ENCODE peak calls at places on chromosomes 2 and 18, in nine cellular contexts. S is HepG2, N is spleen, E is sigmoid colon, Y is HCT116, X is GM12891, B is prostate gland, L is GM23338, C is SK-N-MC. K is an unnamed sample.

GRCh38 chr18:61149786-61150185 is 183.4 kb upstream of the CDH20 start:
- DNase-seq in S (no peak), N (no peak), E (no peak), Y (no peak), X (no peak), B (no peak), L (no peak), C (no peak), K (no peak)

GRCh38 chr2:96760036-96760985 is at the start of gene CNNM4:
- DNase-seq in S (peak), N (peak), E (peak), Y (peak), X (peak), B (peak), L (peak), C (no peak), K (peak)

GRCh38 chr2:171688129-171688465 is 828 bp downstream of the DYNC1I2 start:
- DNase-seq in S (no peak), N (no peak), E (no peak), Y (no peak), X (no peak), B (peak), L (no peak), C (no peak), K (no peak)

GRCh38 chr2:227853765-227854271 is 17.6 kb upstream of the DAW1 start:
- DNase-seq in S (no peak), N (no peak), E (no peak), Y (no peak), X (no peak), B (no peak), L (no peak), C (no peak), K (no peak)

GRCh38 chr2:224401641-224402342 is at the start of gene FAM124B:
- DNase-seq in S (no peak), N (peak), E (peak), Y (no peak), X (no peak), B (no peak), L (peak), C (no peak), K (peak)

GRCh38 chr2:225072444-225072843 is 30.2 kb upstream of the DOCK10 start:
- DNase-seq in S (no peak), N (no peak), E (no peak), Y (no peak), X (no peak), B (no peak), L (peak), C (no peak), K (no peak)

GRCh38 chr2:63544017-63544627 is 44.2 kb downstream of the WDPCP start:
- DNase-seq in S (no peak), N (no peak), E (no peak), Y (no peak), X (no peak), B (no peak), L (peak), C (no peak), K (no peak)

GRCh38 chr2:231960810-231961348 is 634 bp upstream of the DIS3L2 start:
- DNase-seq in S (no peak), N (no peak), E (peak), Y (no peak), X (peak), B (no peak), L (no peak), C (no peak), K (no peak)

GRCh38 chr2:120949027-120949956 is 213.6 kb downstream of the GLI2 start:
- DNase-seq in S (peak), N (no peak), E (no peak), Y (no peak), X (no peak), B (no peak), L (peak), C (no peak), K (no peak)

GRCh38 chr2:196454492-196454891 is 185.0 kb upstream of the CCDC150 start:
- DNase-seq in S (no peak), N (no peak), E (no peak), Y (no peak), X (no peak), B (no peak), L (no peak), C (no peak), K (no peak)

GRCh38 chr2:170361359-170361936 is 183.5 kb downstream of the MYO3B start:
- DNase-seq in S (peak), N (no peak), E (no peak), Y (peak), X (no peak), B (peak), L (peak), C (peak), K (peak)

GRCh38 chr2:61266653-61267505 is 104.9 kb downstream of the C2orf74 start:
- DNase-seq in S (peak), N (no peak), E (no peak), Y (no peak), X (no peak), B (no peak), L (no peak), C (no peak), K (no peak)

GRCh38 chr2:205531082-205531481 is 151.2 kb upstream of the NRP2 start:
- DNase-seq in S (no peak), N (no peak), E (no peak), Y (no peak), X (no peak), B (no peak), L (no peak), C (no peak), K (no peak)

GRCh38 chr2:79711098-79711497 is 198.2 kb downstream of the CTNNA2 start:
- DNase-seq in S (no peak), N (no peak), E (no peak), Y (no peak), X (no peak), B (no peak), L (no peak), C (no peak), K (no peak)

GRCh38 chr2:14628906-14629305 is 3.6 kb upstream of the LRATD1 start:
- DNase-seq in S (no peak), N (no peak), E (no peak), Y (no peak), X (no peak), B (peak), L (no peak), C (no peak), K (peak)

GRCh38 chr2:109126501-109126860 is 2.5 kb upstream of the SH3RF3 start:
- DNase-seq in S (no peak), N (no peak), E (no peak), Y (no peak), X (no peak), B (no peak), L (no peak), C (no peak), K (no peak)

GRCh38 chr18:26052497-26052896 is 37.9 kb downstream of the SS18 start:
- DNase-seq in S (no peak), N (no peak), E (no peak), Y (no peak), X (no peak), B (no peak), L (no peak), C (no peak), K (no peak)

GRCh38 chr2:231189171-231189530 is 9.3 kb upstream of the ARMC9 start:
- DNase-seq in S (no peak), N (no peak), E (peak), Y (no peak), X (no peak), B (no peak), L (no peak), C (no peak), K (peak)

GRCh38 chr18:48673456-48674197 is 134.8 kb downstream of the CTIF start:
- DNase-seq in S (no peak), N (peak), E (peak), Y (no peak), X (no peak), B (no peak), L (no peak), C (no peak), K (no peak)

GRCh38 chr2:189439342-189439741 is 1.9 kb upstream of the WDR75 start:
- DNase-seq in S (peak), N (no peak), E (no peak), Y (no peak), X (no peak), B (no peak), L (peak), C (no peak), K (no peak)

GRCh38 chr2:158546412-158547144 is 89.8 kb downstream of the PKP4 start:
- DNase-seq in S (no peak), N (no peak), E (no peak), Y (no peak), X (no peak), B (no peak), L (no peak), C (no peak), K (no peak)

GRCh38 chr2:27018142-27018541 is 14.6 kb upstream of the TMEM214 start:
- DNase-seq in S (no peak), N (no peak), E (no peak), Y (no peak), X (no peak), B (no peak), L (no peak), C (no peak), K (no peak)

DNA sequence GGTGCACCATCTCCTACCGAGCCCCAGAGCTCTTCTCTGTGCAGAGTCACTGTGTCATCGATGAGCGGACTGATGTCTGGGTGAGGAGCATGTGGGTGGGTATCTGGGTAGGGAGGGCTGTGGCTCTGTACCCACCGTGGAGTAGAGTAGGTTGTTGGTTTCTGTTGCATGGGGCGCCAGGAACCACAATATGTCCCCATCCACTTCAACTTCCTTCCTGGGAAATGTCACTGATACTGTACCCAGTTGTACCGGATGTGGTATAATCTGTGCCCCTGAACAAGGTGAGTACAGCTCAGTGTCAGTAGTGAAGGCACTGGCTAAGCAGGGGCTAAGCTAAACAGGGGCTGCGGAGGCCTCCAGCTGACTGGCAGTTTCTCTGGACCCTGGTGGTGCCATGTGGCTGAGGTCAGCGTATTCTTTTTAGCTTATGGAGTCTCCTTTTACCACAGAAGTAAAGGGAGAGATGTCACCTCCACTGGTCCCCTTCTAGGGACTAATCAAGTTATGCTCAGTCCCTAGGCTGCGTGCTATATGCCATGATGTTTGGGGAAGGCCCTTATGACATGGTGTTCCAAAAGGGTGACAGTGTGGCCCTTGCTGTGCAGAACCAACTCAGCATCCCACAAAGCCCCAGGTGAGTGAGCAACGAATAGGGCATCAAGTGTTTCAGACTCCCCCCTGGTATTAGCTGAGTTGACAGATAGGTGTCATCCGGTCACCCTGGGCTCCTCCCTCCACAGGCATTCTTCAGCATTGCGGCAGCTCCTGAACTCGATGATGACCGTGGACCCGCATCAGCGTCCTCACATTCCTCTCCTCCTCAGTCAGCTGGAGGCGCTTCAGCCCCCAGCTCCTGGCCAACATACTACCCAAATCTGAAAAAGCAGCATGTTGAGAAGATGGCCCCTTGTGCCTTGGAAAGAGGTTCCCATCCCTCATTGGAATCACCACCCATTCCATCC is 2.7 kb downstream of the STK16 start:
- DNase-seq in S (no peak), N (peak), E (no peak), Y (no peak), X (no peak), B (no peak), L (peak), C (no peak), K (peak)
- TF ChIP-seq POLR2AphosphoS5 in S (no peak), N (peak), E (no peak), Y (no peak), X (no peak), B (no peak), L (no peak), C (no peak), K (peak)

GRCh38 chr2:45962522-45962921 is 311.0 kb downstream of the PRKCE start:
- DNase-seq in S (no peak), N (no peak), E (peak), Y (peak), X (no peak), B (no peak), L (no peak), C (no peak), K (peak)

GRCh38 chr2:45964945-45965344 is 313.5 kb downstream of the PRKCE start:
- DNase-seq in S (no peak), N (no peak), E (no peak), Y (no peak), X (no peak), B (no peak), L (no peak), C (no peak), K (no peak)

GRCh38 chr2:45963816-45964215 is 312.3 kb downstream of the PRKCE start:
- DNase-seq in S (no peak), N (no peak), E (peak), Y (peak), X (no peak), B (no peak), L (no peak), C (no peak), K (no peak)

GRCh38 chr2:45965841-45966498 is 314.5 kb downstream of the PRKCE start:
- DNase-seq in S (no peak), N (no peak), E (peak), Y (no peak), X (no peak), B (no peak), L (no peak), C (no peak), K (no peak)

GRCh38 chr2:45964226-45964841 is 312.9 kb downstream of the PRKCE start:
- DNase-seq in S (peak), N (peak), E (peak), Y (peak), X (no peak), B (peak), L (no peak), C (peak), K (peak)
- TF ChIP-seq POLR2AphosphoS5 in S (no peak), N (no peak), E (no peak), Y (peak), X (no peak), B (peak), L (no peak), C (no peak), K (no peak)

DNA sequence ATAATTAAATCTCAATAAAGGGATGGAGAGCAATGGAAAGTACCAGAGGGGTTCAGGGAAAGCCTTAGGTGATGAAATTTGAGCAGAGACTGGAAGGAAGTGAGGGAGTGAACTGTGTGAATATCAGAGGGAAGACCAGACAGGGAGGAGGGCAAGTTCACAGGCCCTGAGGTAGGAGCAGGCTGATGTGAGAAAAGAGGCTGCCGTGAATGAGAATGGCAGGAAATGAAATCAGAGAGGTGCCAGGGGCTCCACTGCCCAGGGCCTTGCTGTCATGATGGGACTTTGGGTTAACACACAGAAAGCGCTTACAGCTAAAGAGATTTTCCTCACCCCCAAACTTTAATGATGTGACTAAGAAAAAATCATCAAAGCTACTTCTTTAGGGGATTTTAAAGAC is 53.8 kb downstream of the MARCHF4 start:
- DNase-seq in S (no peak), N (no peak), E (no peak), Y (no peak), X (no peak), B (no peak), L (peak), C (no peak), K (no peak)
- TF ChIP-seq POLR2AphosphoS5 in S (no peak), N (no peak), E (no peak), Y (no peak), X (no peak), B (no peak), L (no peak), C (no peak), K (no peak)

GRCh38 chr2:117170897-117171296 is 643.6 kb upstream of the DDX18 start:
- DNase-seq in S (no peak), N (no peak), E (no peak), Y (no peak), X (no peak), B (no peak), L (no peak), C (no peak), K (no peak)
- TF ChIP-seq POLR2AphosphoS5 in S (no peak), N (no peak), E (no peak), Y (no peak), X (no peak), B (no peak), L (no peak), C (no peak), K (no peak)

GRCh38 chr2:52542297-52542696 is 1225.3 kb upstream of the CHAC2 start:
- DNase-seq in S (no peak), N (no peak), E (no peak), Y (no peak), X (no peak), B (no peak), L (no peak), C (no peak), K (no peak)
- TF ChIP-seq POLR2AphosphoS5 in S (no peak), N (no peak), E (no peak), Y (no peak), X (no peak), B (no peak), L (no peak), C (no peak), K (no peak)

GRCh38 chr18:9902832-9903231 is 11.0 kb upstream of the VAPA start:
- DNase-seq in S (no peak), N (no peak), E (no peak), Y (no peak), X (no peak), B (no peak), L (no peak), C (no peak), K (no peak)
- TF ChIP-seq POLR2AphosphoS5 in S (no peak), N (no peak), E (no peak), Y (no peak), X (no peak), B (no peak), L (no peak), C (no peak), K (no peak)

DNA sequence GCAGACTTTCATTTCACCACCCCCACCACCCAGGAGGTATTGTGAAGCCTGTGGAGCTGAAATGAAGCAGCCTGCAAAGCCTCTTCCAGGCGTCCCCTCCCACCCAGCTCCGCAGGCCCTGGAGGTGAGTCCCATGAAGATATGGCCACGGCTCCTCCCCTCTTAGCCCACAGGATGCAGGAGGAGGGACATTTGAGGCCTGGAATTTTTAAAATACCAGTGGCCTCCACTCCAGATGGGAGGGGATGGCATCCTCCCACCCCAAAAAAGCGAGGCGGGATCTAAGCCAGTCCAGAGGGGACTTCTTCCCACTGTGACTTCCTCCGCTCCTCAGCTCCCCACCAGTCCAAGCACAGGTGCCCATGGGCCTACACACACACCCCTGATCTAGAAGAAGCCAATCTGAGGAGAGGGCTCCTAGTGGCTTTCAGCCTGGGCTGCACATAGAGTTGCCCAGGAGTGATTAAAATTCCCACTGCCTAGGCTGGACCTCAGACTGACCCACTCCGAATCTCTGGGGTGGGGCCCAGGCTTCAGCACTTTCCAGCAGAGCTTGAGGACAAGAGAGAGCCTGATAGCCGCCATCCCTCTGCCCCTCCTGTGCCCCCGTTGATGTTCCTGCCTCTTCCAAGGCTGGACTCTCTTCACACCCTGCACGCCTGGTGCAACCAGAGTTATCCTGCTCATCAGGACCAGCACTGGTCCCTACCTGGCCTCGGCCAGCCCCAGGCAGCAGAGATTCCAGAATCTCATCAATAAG is 206.9 kb downstream of the TNS1 start:
- DNase-seq in S (no peak), N (no peak), E (peak), Y (no peak), X (no peak), B (no peak), L (no peak), C (no peak), K (peak)
- TF ChIP-seq POLR2AphosphoS5 in S (no peak), N (peak), E (no peak), Y (no peak), X (no peak), B (no peak), L (no peak), C (no peak), K (no peak)